ENCODE peak calls at places on chromosomes 11 and 22, in ten cellular contexts. T is psoas muscle; S is MM.1S; B is endothelial cell of umbilical vein; A is IMR-90; Q is CD8-positive, alpha-beta T cell; N is mucosa of descending colon; E is fibroblast of lung; Z is left ventricle myocardium inferior; J is right lobe of liver. H is an unnamed sample.
A peak's percentile ranks its signal among the peaks of the same experiment; 100 is the strongest.

GRCh38 chr11:86041975-86042378 is 26.9 kb downstream of the PICALM start:
- DNase-seq in T (no peak), S (peak; percentile 84), B (peak; percentile 95), A (peak; percentile 94), Q (no peak), N (no peak), E (peak; percentile 90), Z (no peak), J (no peak), H (peak; percentile 96)

GRCh38 chr22:44438481-44439131 is 59.4 kb downstream of the RTL6 start:
- DNase-seq in T (no peak), S (no peak), B (no peak), A (no peak), Q (no peak), N (no peak), E (no peak), Z (no peak), J (no peak), H (no peak)

GRCh38 chr11:117440258-117440657 is 112.6 kb downstream of the CEP164 start:
- DNase-seq in T (no peak), S (no peak), B (no peak), A (no peak), Q (no peak), N (no peak), E (no peak), Z (no peak), J (no peak), H (no peak)

GRCh38 chr11:6057452-6057851 is 26.9 kb upstream of the OR56A1 start:
- DNase-seq in T (no peak), S (no peak), B (no peak), A (no peak), Q (no peak), N (no peak), E (no peak), Z (no peak), J (no peak), H (no peak)

GRCh38 chr22:50034126-50035081 is 21.8 kb upstream of the IL17REL start:
- DNase-seq in T (no peak), S (no peak), B (no peak), A (no peak), Q (no peak), N (no peak), E (no peak), Z (no peak), J (no peak), H (no peak)

GRCh38 chr22:20247010-20247505 is 21.1 kb downstream of the RTN4R start:
- DNase-seq in T (no peak), S (no peak), B (no peak), A (peak; percentile 39), Q (no peak), N (no peak), E (peak; percentile 56), Z (no peak), J (peak; percentile 56), H (peak; percentile 36)

GRCh38 chr11:45145421-45146071 is 893 bp upstream of the PRDM11 start:
- DNase-seq in T (no peak), S (no peak), B (peak; percentile 23), A (peak; percentile 35), Q (no peak), N (no peak), E (peak; percentile 33), Z (peak; percentile 44), J (peak; percentile 70), H (peak; percentile 38)

GRCh38 chr11:3107608-3108182 is 50.5 kb upstream of the CARS1 start:
- DNase-seq in T (peak; percentile 50), S (no peak), B (no peak), A (no peak), Q (no peak), N (no peak), E (no peak), Z (no peak), J (no peak), H (no peak)

GRCh38 chr11:17658211-17658610 is 61.2 kb upstream of the MYOD1 start:
- DNase-seq in T (no peak), S (no peak), B (no peak), A (no peak), Q (no peak), N (no peak), E (no peak), Z (no peak), J (no peak), H (no peak)

GRCh38 chr22:37154925-37155712 is 5.4 kb upstream of the IL2RB start:
- DNase-seq in T (no peak), S (no peak), B (no peak), A (no peak), Q (no peak), N (no peak), E (no peak), Z (no peak), J (no peak), H (no peak)

GRCh38 chr22:49827853-49828598 is at the start of gene BRD1:
- DNase-seq in T (peak; percentile 75), S (peak; percentile 72), B (peak; percentile 47), A (peak; percentile 61), Q (peak; percentile 46), N (peak; percentile 82), E (peak; percentile 69), Z (peak; percentile 70), J (peak; percentile 72), H (peak; percentile 88)

GRCh38 chr11:78074756-78075155 is 4.9 kb downstream of the NDUFC2 start:
- DNase-seq in T (no peak), S (no peak), B (no peak), A (no peak), Q (no peak), N (no peak), E (no peak), Z (no peak), J (no peak), H (no peak)

GRCh38 chr11:118532852-118533768 is 2.1 kb downstream of the TMEM25 start:
- DNase-seq in T (no peak), S (no peak), B (no peak), A (no peak), Q (no peak), N (no peak), E (no peak), Z (no peak), J (peak; percentile 87), H (no peak)

GRCh38 chr11:118535261-118535660 is 4.3 kb downstream of the TMEM25 start:
- DNase-seq in T (no peak), S (no peak), B (no peak), A (no peak), Q (no peak), N (no peak), E (no peak), Z (no peak), J (no peak), H (no peak)

GRCh38 chr11:118536726-118537125 is 5.7 kb downstream of the TMEM25 start:
- DNase-seq in T (no peak), S (no peak), B (no peak), A (peak; percentile 50), Q (no peak), N (no peak), E (no peak), Z (no peak), J (no peak), H (no peak)

GRCh38 chr11:118533769-118534729 is 3.1 kb downstream of the TMEM25 start:
- DNase-seq in T (no peak), S (no peak), B (no peak), A (no peak), Q (no peak), N (peak; percentile 49), E (no peak), Z (no peak), J (no peak), H (no peak)

GRCh38 chr11:118537409-118537980 is 6.5 kb downstream of the TMEM25 start:
- DNase-seq in T (no peak), S (no peak), B (no peak), A (no peak), Q (no peak), N (no peak), E (no peak), Z (no peak), J (no peak), H (no peak)
- H3K4me3 ChIP-seq in T (no peak overlapping the region), S (no peak overlapping the region), B (no peak overlapping the region), A (no peak overlapping the region), Q (no peak overlapping the region), N (no peak overlapping the region), E (no peak overlapping the region), Z (no peak overlapping the region), J (no peak overlapping the region), H (no peak overlapping the region)

DNA sequence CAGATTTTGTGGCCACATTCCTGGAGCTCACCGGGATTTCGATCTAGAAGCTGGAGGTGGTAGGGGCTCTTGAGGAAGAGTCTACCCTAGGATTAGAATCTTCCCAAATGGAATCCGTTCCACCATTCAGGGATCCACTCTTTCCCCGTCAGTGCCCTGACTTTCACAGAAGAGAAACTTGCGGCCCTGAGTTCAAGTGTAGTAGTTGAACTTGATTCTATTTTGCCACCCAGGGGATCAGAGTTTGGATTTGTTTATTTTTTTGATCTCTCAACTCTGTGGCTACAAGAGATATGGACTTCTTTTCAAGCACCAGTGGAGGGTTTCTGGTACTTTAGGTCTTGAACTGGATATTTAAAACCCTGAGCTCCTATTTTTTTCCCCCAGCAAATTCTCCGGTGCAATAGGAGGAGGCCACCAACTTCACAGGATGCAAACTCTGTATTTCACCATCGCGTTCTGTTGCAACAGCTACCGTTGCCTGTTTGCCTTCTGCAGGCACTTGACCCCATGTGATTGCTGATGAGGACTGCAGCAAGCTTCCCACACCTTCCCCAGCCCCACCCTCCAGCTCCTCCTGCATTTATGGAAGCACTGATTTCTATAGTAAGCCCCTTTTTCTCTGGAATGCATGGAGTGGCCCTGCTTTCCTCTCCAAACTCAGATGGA is 14.8 kb upstream of the MRGPRF start:
- DNase-seq in T (no peak), S (no peak), B (no peak), A (peak; percentile 31), Q (no peak), N (no peak), E (no peak), Z (no peak), J (no peak), H (peak; percentile 67)
- H3K36me3 ChIP-seq in T (no peaks in the 10 kb centered on the region), S (no peaks in the 10 kb centered on the region), B (no peaks in the 10 kb centered on the region), A (no peaks in the 10 kb centered on the region), Q (no peaks in the 10 kb centered on the region), N (no peaks in the 10 kb centered on the region), E (no peaks in the 10 kb centered on the region), Z (no peaks in the 10 kb centered on the region), J (no peaks in the 10 kb centered on the region), H (no peaks in the 10 kb centered on the region)

GRCh38 chr11:8826901-8827560 is 84.0 kb upstream of the AKIP1 start:
- DNase-seq in T (no peak), S (no peak), B (no peak), A (no peak), Q (no peak), N (no peak), E (peak; percentile 12), Z (no peak), J (no peak), H (no peak)
- H3K4me1 ChIP-seq in T (no peaks in the 10 kb centered on the region), S (no peaks in the 10 kb centered on the region), B (peaks cover 9% of the 10 kb centered on the region), A (peaks cover 22% of the 10 kb centered on the region), Q (no peaks in the 10 kb centered on the region), N (no peaks in the 10 kb centered on the region), E (peaks cover 26% of the 10 kb centered on the region), Z (peaks cover 14% of the 10 kb centered on the region), J (no peaks in the 10 kb centered on the region), H (peaks cover 16% of the 10 kb centered on the region)

DNA sequence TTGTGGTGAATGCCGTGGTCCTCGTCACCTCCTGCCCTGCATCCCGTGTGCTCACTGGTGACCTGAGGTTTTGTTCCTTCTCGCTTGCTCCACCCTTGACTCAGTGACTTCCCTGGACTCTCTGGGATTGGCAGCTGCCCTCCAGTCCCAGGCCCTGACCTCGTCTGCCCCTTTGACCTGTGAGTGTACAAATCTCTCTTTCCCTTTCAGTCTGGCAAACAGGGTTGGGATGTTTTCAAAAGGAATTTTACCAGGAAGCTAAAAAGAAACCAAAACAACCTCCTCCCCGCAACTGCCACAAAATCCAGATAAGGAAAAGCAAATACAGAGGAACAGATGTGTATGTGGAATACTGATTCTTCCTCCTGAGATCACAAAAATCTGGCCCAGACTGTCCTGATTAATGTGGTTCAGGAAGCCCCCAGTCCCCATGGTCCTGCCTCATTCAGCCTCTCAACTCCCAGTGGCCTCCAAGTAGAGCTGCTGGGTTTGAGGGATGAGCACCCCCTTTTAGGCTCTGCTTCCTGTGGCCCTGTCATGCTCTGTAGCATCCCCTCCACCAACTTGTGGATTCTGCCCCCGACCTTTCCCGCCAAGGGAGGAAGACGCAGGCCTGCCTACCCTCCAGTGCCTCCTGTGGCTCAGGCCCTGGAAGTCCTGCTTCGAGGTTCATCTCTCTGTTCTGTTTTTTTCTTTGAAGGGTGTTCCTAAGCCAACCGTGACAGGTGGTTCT is 15.2 kb downstream of the ROBO4 start:
- DNase-seq in T (no peak), S (no peak), B (peak; percentile 74), A (no peak), Q (no peak), N (no peak), E (peak; percentile 51), Z (no peak), J (peak; percentile 80), H (no peak)
- H3K4me3 ChIP-seq in T (no peak overlapping the region), S (no peak overlapping the region), B (no peak overlapping the region), A (no peak overlapping the region), Q (no peak overlapping the region), N (no peak overlapping the region), E (no peak overlapping the region), Z (no peak overlapping the region), J (no peak overlapping the region), H (peak overlapping the region; percentile 66)

H was measured in adipocyte.